ENCODE peak calls at places on chromosomes 2 and 18, in five cellular contexts. C, W, R, U and F are unnamed samples. For H3K36me3, H3K9me3 and H3K4me1, the result is how much of the 10 kb centered on the place peaks cover.

GRCh38 chr2:19866741-19867140 is 35.0 kb downstream of the TTC32 start:
- DNase-seq in C (no peak), W (no peak), R (no peak), U (no peak), F (no peak)

GRCh38 chr2:112834379-112835014 is 2.1 kb downstream of the IL1B start:
- DNase-seq in C (no peak), W (no peak), R (no peak), U (no peak), F (no peak)

GRCh38 chr2:137155351-137156104 is 390.2 kb downstream of the THSD7B start:
- DNase-seq in C (no peak), W (no peak), R (no peak), U (no peak), F (no peak)

GRCh38 chr2:170222298-170222697 is 44.4 kb downstream of the MYO3B start:
- DNase-seq in C (peak), W (no peak), R (no peak), U (no peak), F (no peak)

GRCh38 chr2:20595439-20596192 is 55.3 kb downstream of the HS1BP3 start:
- DNase-seq in C (peak), W (no peak), R (no peak), U (no peak), F (no peak)

GRCh38 chr18:515838-516237 is 15.3 kb upstream of the COLEC12 start:
- DNase-seq in C (no peak), W (no peak), R (no peak), U (no peak), F (no peak)

GRCh38 chr2:191441761-191442160 is 196.6 kb downstream of the MYO1B start:
- DNase-seq in C (peak), W (no peak), R (no peak), U (no peak), F (no peak)

GRCh38 chr2:85308951-85309555 is 18.7 kb downstream of the TGOLN2 start:
- DNase-seq in C (peak), W (no peak), R (peak), U (peak), F (no peak)

GRCh38 chr18:58027341-58027740 is 16.7 kb upstream of the NEDD4L start:
- DNase-seq in C (no peak), W (no peak), R (no peak), U (no peak), F (no peak)

DNA sequence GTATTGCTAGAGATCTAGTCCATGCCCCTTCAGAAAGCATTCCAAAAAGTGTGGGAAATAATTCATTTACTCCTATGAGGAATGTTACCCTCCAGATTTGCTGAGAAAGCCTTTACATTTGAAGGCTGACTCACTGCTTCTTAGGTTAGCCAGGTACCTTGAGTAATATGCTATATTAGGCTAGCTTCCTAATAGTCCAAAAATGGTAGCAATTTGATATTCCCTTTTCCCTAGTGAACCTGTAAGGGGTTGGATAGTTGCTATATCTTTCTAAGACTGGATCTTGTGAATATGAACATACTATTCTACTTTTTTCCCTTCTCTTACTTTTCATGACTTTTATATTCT is 63.7 kb downstream of the SPOPL start:
- DNase-seq in C (no peak), W (no peak), R (no peak), U (no peak), F (no peak)
- H3K36me3 ChIP-seq in C (under half), W (under half), R (under half), U (under half), F (under half)

GRCh38 chr2:4404363-4404762 is 701.0 kb downstream of the DCDC2C start:
- DNase-seq in C (no peak), W (no peak), R (no peak), U (no peak), F (no peak)
- H3K9me3 ChIP-seq in C (under half), W (under half), R (under half), U (under half), F (under half)

GRCh38 chr2:235716875-235717496 is 223.1 kb downstream of the AGAP1 start:
- DNase-seq in C (peak), W (no peak), R (no peak), U (no peak), F (no peak)
- H3K4me1 ChIP-seq in C (under half), W (under half), R (under half), U (under half), F (under half)

DNA sequence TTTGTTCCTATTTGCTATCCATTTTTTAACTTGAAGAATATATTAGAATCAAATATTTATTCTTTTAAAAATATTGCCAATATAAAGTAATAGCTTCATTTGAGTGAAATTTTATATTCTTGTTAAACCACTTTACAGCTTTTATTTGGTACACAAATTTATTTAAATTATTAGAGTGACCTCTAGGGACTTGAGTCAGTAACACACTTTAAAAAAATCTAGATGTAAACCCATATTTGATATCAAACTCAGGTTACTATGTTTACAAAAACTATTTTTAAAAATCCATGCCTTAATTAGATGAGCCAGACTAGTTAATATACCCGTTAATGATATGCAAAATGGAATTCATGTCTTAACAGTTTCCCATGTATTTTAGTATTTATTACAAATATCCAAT is 134.6 kb downstream of the MAP4K4 start:
- DNase-seq in C (no peak), W (no peak), R (no peak), U (no peak), F (no peak)
- H3K36me3 ChIP-seq in C (under half), W (half or more), R (under half), U (under half), F (half or more)

GRCh38 chr18:6854811-6855210 is 125.3 kb downstream of the ARHGAP28 start:
- DNase-seq in C (no peak), W (no peak), R (no peak), U (no peak), F (no peak)

GRCh38 chr18:6857305-6857704 is 127.8 kb downstream of the ARHGAP28 start:
- DNase-seq in C (peak), W (no peak), R (no peak), U (no peak), F (no peak)

GRCh38 chr18:6855767-6856166 is 126.3 kb downstream of the ARHGAP28 start:
- DNase-seq in C (no peak), W (no peak), R (no peak), U (no peak), F (no peak)

GRCh38 chr18:6850396-6850795 is 120.9 kb downstream of the ARHGAP28 start:
- DNase-seq in C (no peak), W (no peak), R (no peak), U (no peak), F (no peak)

DNA sequence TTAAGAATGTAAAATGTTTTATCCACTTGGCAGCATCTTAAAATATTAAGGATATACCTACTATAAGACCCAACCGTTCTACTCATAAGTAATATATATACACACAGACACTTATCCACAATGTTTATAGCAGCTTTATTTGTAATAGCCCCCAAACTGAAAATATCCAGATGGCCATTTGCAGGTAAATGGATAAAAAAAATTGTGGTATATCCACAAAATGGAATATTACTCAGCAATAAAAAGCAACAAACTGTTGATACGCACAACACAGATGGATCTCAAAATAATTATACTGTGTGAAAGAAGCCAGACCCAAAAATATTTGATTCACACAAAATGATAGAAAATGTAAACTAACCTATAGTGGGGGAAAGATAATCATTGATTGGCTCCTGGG is 122.0 kb downstream of the ARHGAP28 start:
- DNase-seq in C (no peak), W (no peak), R (no peak), U (no peak), F (no peak)
- H3K9me3 ChIP-seq in C (under half), W (under half), R (under half), U (under half), F (under half)

DNA sequence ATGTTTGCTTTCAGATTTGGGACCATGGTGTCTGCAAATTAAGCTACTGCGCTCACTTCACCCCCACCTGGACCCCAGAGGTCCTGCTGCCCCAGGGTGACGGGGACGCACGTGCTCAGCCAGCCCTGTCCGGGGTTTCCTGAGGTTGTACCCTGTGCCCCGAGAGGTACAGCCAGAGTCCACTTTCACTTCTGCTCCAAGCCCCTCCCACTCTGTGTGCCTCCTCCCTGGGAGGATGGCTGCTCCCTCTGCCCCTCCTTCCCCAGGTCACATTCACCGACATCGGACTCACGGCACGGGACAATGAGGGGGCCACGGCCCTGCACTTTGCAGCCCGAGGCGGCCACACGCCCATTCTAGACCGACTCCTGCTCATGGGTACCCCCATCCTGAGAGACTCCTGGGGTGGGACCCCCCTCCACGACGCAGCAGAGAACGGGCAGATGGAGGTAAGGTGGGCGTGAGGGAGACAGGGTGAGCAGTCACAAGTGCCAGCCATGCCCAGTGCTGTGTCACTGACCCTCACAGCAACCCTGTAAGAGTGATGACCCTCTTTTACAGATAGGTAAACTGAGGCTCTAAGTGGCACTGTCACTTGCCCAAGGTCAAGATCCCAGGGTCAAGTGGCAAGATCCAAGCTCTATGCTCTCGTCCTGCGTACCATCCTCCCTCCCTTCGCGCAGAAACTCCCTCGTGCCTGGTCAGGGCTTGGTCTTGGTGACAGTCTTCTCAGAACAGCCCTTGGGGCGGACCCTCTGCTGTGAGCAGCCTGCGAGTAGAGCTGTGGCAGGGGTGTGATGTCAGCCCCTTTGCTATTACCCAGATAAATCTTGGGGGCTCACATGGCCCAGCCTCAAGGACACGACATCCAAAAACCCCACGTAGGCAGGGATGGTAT is 7.6 kb downstream of the ESPNL start:
- DNase-seq in C (no peak), W (no peak), R (no peak), U (peak), F (no peak)
- H3K4me1 ChIP-seq in C (under half), W (under half), R (under half), U (under half), F (under half)